ENCODE peak calls at places on chromosomes 6 and 20, in five cellular contexts. Y, R, M, N and B are unnamed samples.

GRCh38 chr6:168025831-168026325 is 28.4 kb downstream of the KIF25 start:
- DNase-seq in Y (no peak), R (no peak), M (no peak), N (no peak), B (no peak)

GRCh38 chr20:59994697-59995122 is 36.5 kb downstream of the CDH26 start:
- DNase-seq in Y (peak), R (peak), M (peak), N (no peak), B (no peak)

GRCh38 chr6:82015526-82015925 is 232.0 kb downstream of the IBTK start:
- DNase-seq in Y (no peak), R (no peak), M (no peak), N (no peak), B (no peak)

GRCh38 chr6:129370268-129370916 is 339.6 kb downstream of the ARHGAP18 start:
- DNase-seq in Y (peak), R (peak), M (peak), N (peak), B (peak)

GRCh38 chr6:144467153-144467762 is 182.1 kb downstream of the UTRN start:
- DNase-seq in Y (no peak), R (no peak), M (no peak), N (no peak), B (no peak)

GRCh38 chr6:124962617-124963415 is 579 bp downstream of the RNF217 start:
- DNase-seq in Y (peak), R (no peak), M (peak), N (no peak), B (peak)

GRCh38 chr6:139060332-139060731 is 31.8 kb downstream of the ABRACL start:
- DNase-seq in Y (no peak), R (peak), M (no peak), N (peak), B (peak)

GRCh38 chr6:162099685-162100084 is 627.9 kb downstream of the PRKN start:
- DNase-seq in Y (no peak), R (peak), M (no peak), N (peak), B (no peak)

GRCh38 chr6:44177691-44178423 is 19.2 kb downstream of the CAPN11 start:
- DNase-seq in Y (no peak), R (peak), M (peak), N (peak), B (peak)

GRCh38 chr20:51447097-51447764 is 95.3 kb downstream of the NFATC2 start:
- DNase-seq in Y (no peak), R (peak), M (peak), N (peak), B (peak)

GRCh38 chr20:18288748-18289705 is 700 bp downstream of the ZNF133 start:
- DNase-seq in Y (peak), R (peak), M (peak), N (no peak), B (peak)

GRCh38 chr6:139028658-139029469 is at the start of gene ABRACL:
- DNase-seq in Y (peak), R (peak), M (peak), N (peak), B (peak)

GRCh38 chr6:163404825-163405265 is 9.7 kb upstream of the QKI start:
- DNase-seq in Y (no peak), R (peak), M (peak), N (no peak), B (no peak)

GRCh38 chr6:39301606-39302005 is 12.6 kb downstream of the KCNK17 start:
- DNase-seq in Y (peak), R (no peak), M (peak), N (no peak), B (no peak)

GRCh38 chr6:111576302-111576701 is 29.4 kb downstream of the TRAF3IP2 start:
- DNase-seq in Y (no peak), R (peak), M (no peak), N (no peak), B (peak)

GRCh38 chr20:59690101-59690500 is 85.8 kb downstream of the PHACTR3 start:
- DNase-seq in Y (no peak), R (no peak), M (no peak), N (no peak), B (no peak)

GRCh38 chr6:105363100-105363754 is 39.7 kb downstream of the PREP start:
- DNase-seq in Y (no peak), R (peak), M (peak), N (no peak), B (peak)

GRCh38 chr20:911882-912600 is 4.1 kb downstream of the ANGPT4 start:
- DNase-seq in Y (no peak), R (no peak), M (no peak), N (no peak), B (no peak)

GRCh38 chr6:17941318-17941717 is 46.1 kb downstream of the KIF13A start:
- DNase-seq in Y (no peak), R (no peak), M (no peak), N (no peak), B (no peak)

GRCh38 chr20:6469695-6470094 is 297.8 kb upstream of the BMP2 start:
- DNase-seq in Y (no peak), R (no peak), M (no peak), N (no peak), B (no peak)

DNA sequence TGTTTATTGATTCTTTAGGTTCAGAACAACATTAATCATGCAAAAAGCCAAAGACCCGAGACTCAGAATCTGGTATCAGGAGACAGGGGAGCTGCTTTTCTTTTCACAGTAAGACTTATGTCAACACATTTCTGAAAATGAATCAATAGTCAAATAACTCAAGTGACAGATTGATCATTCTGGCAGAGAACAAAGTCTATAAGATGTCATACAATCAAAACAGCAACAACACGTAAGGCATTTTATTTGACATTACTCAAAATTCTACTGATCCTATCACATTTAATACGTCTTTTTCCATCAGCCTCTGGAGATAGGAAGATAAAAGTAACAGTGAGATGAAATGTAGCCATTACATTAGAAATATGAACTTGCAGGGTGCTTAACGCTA is 93.4 kb upstream of the EEF1E1 start:
- DNase-seq in Y (no peak), R (no peak), M (no peak), N (no peak), B (no peak)
- TF ChIP-seq CTCF in Y (no peak), R (no peak), M (no peak), N (no peak), B (no peak)

GRCh38 chr20:48921168-48921882 is at the start of gene ARFGEF2:
- DNase-seq in Y (peak), R (peak), M (peak), N (peak), B (peak)
- TF ChIP-seq CTCF in Y (no peak), R (no peak), M (peak), N (no peak), B (peak)

GRCh38 chr6:127761084-127761483 is 139.8 kb downstream of the THEMIS start:
- DNase-seq in Y (no peak), R (no peak), M (no peak), N (no peak), B (no peak)

GRCh38 chr6:127765949-127766348 is 134.9 kb downstream of the THEMIS start:
- DNase-seq in Y (no peak), R (no peak), M (no peak), N (no peak), B (no peak)

GRCh38 chr6:127768223-127768622 is 132.6 kb downstream of the THEMIS start:
- DNase-seq in Y (no peak), R (no peak), M (no peak), N (no peak), B (no peak)

GRCh38 chr6:127762284-127762683 is 138.6 kb downstream of the THEMIS start:
- DNase-seq in Y (no peak), R (no peak), M (no peak), N (no peak), B (no peak)
- TF ChIP-seq CTCF in Y (no peak), R (no peak), M (no peak), N (no peak), B (no peak)

GRCh38 chr6:90295854-90296345 is 743 bp downstream of the BACH2 start:
- DNase-seq in Y (peak), R (peak), M (peak), N (peak), B (peak)
- TF ChIP-seq CTCF in Y (no peak), R (no peak), M (no peak), N (peak), B (no peak)

GRCh38 chr20:48841196-48841860 is 13.5 kb upstream of the PREX1 start:
- DNase-seq in Y (no peak), R (no peak), M (no peak), N (no peak), B (no peak)
- TF ChIP-seq CTCF in Y (no peak), R (no peak), M (no peak), N (no peak), B (no peak)

DNA sequence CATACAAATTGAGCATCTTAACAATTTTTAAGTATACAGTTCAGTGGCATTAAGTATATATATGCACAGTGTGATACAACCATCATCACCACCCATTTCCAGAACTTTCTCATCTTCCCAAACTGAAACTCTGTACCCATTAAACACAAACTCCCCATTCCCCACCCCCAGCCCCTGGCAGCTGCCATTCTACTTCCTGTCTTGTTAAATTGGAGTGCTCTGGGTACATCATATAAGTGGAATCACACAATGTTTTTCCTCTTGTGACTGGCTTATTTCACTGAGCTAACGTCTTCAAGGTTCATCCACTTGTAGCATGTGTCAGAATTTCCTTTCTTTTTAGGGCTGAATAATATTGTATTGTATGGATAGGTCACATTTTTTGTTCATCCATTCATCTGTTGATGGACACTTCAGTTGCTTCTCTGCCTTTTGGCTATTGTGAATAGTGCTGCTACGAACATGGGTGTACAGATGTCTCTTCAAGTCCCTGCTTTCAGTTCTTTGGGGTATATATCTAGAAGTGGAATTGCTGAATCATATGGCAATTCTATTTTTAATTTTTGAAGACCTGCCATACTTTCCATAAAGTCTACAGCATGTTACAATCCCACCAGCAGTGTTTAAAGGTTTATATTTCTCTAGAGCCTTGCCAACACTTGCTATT is 19.6 kb upstream of the RREB1 start:
- DNase-seq in Y (no peak), R (no peak), M (no peak), N (no peak), B (no peak)
- TF ChIP-seq CTCF in Y (no peak), R (no peak), M (no peak), N (no peak), B (no peak)

GRCh38 chr6:95577317-95578105 is at the start of gene MANEA:
- DNase-seq in Y (peak), R (peak), M (peak), N (peak), B (peak)
- TF ChIP-seq CTCF in Y (no peak), R (no peak), M (no peak), N (no peak), B (no peak)

GRCh38 chr6:53492860-53493634 is 51.9 kb downstream of the GCLC start:
- DNase-seq in Y (no peak), R (peak), M (peak), N (peak), B (peak)
- TF ChIP-seq CTCF in Y (peak), R (peak), M (peak), N (peak), B (peak)

GRCh38 chr6:98839788-98840361 is 5.5 kb downstream of the POU3F2 start:
- DNase-seq in Y (no peak), R (peak), M (peak), N (no peak), B (peak)
- TF ChIP-seq CTCF in Y (peak), R (peak), M (peak), N (peak), B (peak)

DNA sequence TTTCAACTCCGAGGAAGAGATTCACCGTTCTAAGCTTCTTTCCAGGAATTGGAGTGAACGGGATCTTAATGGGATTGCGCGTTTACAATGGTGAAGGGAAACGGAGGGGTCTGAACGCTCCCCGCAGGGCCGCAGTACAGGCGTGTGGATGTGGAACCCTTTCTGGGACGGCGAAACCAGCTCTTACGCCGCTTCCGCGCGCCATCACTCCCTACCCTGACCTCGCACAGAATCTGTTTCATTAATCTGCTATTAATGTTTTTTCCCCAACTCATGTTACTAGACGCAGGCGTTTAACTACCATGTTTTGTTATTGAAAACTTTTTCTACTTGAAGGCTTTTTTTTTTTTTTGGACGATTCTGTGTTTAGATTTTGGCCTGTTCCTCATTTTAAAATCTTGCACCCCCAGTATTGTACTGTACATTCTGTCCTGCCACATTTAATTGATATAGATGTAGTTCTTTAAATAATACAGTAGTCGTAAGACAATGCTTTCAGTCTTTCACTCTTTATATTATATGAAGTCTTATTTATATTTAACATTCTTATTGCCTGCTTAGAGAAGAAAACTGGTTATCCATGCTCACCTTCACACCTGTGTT is 691 bp upstream of the SUPT3H start:
- DNase-seq in Y (no peak), R (no peak), M (peak), N (peak), B (no peak)
- TF ChIP-seq CTCF in Y (no peak), R (no peak), M (no peak), N (no peak), B (no peak)